ENCODE peak calls at places on chromosomes 4 and X, in seven cellular contexts. R is tibial nerve, E is ascending aorta, Y is left lung, Z is astrocyte, J is sigmoid colon, T is tibial artery. Q is an unnamed sample.
A peak's percentile ranks its signal among the peaks of the same experiment; 100 is the strongest.

GRCh38 chr4:150009533-150009932 is 68.7 kb upstream of the DCLK2 start:
- DNase-seq in R (no peak), E (no peak), Y (no peak), Z (peak; percentile 51), J (no peak), T (no peak), Q (no peak)

GRCh38 chr4:94636004-94636403 is 121.8 kb upstream of the BMPR1B start:
- DNase-seq in R (no peak), E (no peak), Y (no peak), Z (peak; percentile 65), J (no peak), T (no peak), Q (no peak)

GRCh38 chrX:31384471-31384870 is 312.6 kb upstream of the FTHL17 start:
- DNase-seq in R (no peak), E (no peak), Y (no peak), Z (no peak), J (no peak), T (no peak), Q (no peak)

GRCh38 chr4:17275836-17276235 is 236.1 kb downstream of the QDPR start:
- DNase-seq in R (no peak), E (no peak), Y (no peak), Z (peak; percentile 50), J (no peak), T (no peak), Q (no peak)

GRCh38 chr4:2818351-2818939 is 25.2 kb upstream of the ADD1 start:
- DNase-seq in R (no peak), E (no peak), Y (peak; percentile 85), Z (no peak), J (no peak), T (no peak), Q (no peak)

GRCh38 chr4:134762053-134762452 is 560.5 kb upstream of the PABPC4L start:
- DNase-seq in R (no peak), E (no peak), Y (no peak), Z (no peak), J (no peak), T (no peak), Q (no peak)

GRCh38 chrX:57121162-57121741 is at the start of gene SPIN2B:
- DNase-seq in R (peak; percentile 48), E (peak; percentile 19), Y (peak; percentile 88), Z (peak; percentile 75), J (peak; percentile 90), T (peak; percentile 85), Q (peak; percentile 81)

GRCh38 chrX:2767631-2768455 is 16.0 kb downstream of the XG start:
- DNase-seq in R (peak; percentile 21), E (peak; percentile 16), Y (peak; percentile 85), Z (peak; percentile 19), J (peak; percentile 90), T (peak; percentile 84), Q (no peak)

GRCh38 chrX:112645774-112646173 is 34.0 kb downstream of the LHFPL1 start:
- DNase-seq in R (no peak), E (no peak), Y (no peak), Z (no peak), J (no peak), T (no peak), Q (no peak)

GRCh38 chrX:147923605-147924004 is 11.9 kb downstream of the FMR1 start:
- DNase-seq in R (no peak), E (no peak), Y (no peak), Z (no peak), J (no peak), T (no peak), Q (no peak)

GRCh38 chr4:100982345-100982744 is 365.0 kb downstream of the PPP3CA start:
- DNase-seq in R (no peak), E (no peak), Y (no peak), Z (no peak), J (no peak), T (no peak), Q (no peak)

GRCh38 chr4:100984901-100985300 is 362.4 kb downstream of the PPP3CA start:
- DNase-seq in R (no peak), E (no peak), Y (no peak), Z (peak; percentile 93), J (no peak), T (no peak), Q (no peak)

GRCh38 chr4:100983426-100983825 is 363.9 kb downstream of the PPP3CA start:
- DNase-seq in R (no peak), E (no peak), Y (no peak), Z (no peak), J (no peak), T (no peak), Q (no peak)

GRCh38 chr4:100977746-100978397 is 369.5 kb downstream of the PPP3CA start:
- DNase-seq in R (no peak), E (no peak), Y (no peak), Z (peak; percentile 80), J (no peak), T (no peak), Q (no peak)

DNA sequence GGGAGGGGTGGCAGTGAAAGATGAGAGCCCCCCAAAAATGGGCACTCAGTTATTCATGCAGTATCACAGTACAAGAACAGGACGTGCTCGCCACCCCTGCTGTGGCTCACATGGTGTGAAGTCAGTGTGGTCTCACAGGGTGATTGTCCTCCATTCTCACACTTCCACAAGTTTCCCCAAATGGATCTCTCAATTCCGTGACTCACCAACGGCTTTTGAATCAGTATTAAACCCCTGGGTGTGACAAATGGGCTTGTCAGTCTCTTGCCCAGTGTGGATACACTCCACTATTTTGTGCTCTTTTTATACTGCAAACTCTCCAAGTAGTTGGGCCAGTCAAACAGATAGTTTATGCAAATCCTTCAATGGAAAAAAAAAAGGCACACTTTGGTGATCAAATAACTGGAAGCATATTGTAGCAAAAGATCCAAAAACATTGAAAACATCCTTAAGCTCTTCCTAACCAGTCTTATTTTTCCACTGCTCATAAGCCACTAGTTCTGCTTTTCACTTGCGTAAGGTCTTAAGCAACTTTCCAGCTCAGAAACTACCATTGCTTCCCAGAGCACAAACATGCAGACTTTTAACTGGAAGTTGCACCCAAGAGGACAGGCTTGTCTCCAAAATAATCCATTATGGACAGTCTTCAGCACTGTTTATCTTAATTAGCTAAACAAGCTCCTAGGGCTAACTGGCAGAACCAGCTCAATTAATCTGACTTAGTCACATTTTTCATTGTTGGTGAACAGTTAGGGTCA is 365.7 kb downstream of the PPP3CA start:
- DNase-seq in R (peak; percentile 45), E (peak; percentile 11), Y (no peak), Z (peak; percentile 81), J (no peak), T (no peak), Q (no peak)
- H3K4me1 ChIP-seq in R (no peaks in the 10 kb centered on the region), E (no peaks in the 10 kb centered on the region), Y (peaks cover 12% of the 10 kb centered on the region), Z (peaks cover 22% of the 10 kb centered on the region), J (no peaks in the 10 kb centered on the region), T (no peaks in the 10 kb centered on the region), Q (no peaks in the 10 kb centered on the region)

DNA sequence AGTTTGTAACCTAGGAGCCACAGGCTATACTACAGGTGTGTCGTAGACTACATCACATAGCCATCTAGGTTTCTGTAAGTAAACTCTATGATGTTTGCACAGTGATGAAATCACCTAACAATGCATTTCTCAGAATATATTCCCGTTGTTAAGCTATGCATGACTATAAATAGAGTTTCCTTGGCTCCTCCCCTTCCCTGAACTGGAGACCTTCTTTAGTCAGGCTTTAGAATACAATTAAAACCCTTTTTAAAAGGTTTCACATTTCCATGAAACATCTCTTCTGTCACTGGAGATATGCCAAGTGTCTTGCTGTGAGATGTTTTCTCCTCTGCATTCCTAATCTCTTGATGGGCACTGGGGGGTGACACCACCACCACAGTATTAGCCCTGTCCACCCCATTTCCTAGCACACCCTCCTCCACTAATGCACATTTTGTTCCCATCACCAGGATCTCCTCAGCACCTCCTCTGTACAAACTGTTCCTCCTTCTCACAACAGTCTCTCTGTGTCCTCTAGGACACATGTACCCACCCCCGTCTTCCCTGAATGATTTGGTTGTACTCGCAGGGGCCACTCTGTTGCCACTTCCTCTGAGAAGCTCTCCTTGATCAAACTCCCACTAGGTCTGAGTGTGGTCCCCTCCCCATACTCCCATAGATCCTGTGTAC is 334.5 kb upstream of the CPEB2 start:
- DNase-seq in R (no peak), E (no peak), Y (no peak), Z (no peak), J (no peak), T (no peak), Q (no peak)
- H3K9me3 ChIP-seq in R (no peaks in the 10 kb centered on the region), E (no peaks in the 10 kb centered on the region), Y (peaks cover 14% of the 10 kb centered on the region), Z (no peaks in the 10 kb centered on the region), J (no peaks in the 10 kb centered on the region), T (no peaks in the 10 kb centered on the region), Q (no peaks in the 10 kb centered on the region)

GRCh38 chrX:115952417-115953092 is 218.0 kb upstream of the AGTR2 start:
- DNase-seq in R (no peak), E (no peak), Y (no peak), Z (no peak), J (no peak), T (no peak), Q (no peak)

GRCh38 chrX:115949900-115950822 is 220.4 kb upstream of the AGTR2 start:
- DNase-seq in R (no peak), E (no peak), Y (no peak), Z (no peak), J (no peak), T (no peak), Q (peak; percentile 51)

GRCh38 chrX:115946059-115946458 is 224.5 kb upstream of the AGTR2 start:
- DNase-seq in R (no peak), E (no peak), Y (no peak), Z (no peak), J (no peak), T (no peak), Q (no peak)

DNA sequence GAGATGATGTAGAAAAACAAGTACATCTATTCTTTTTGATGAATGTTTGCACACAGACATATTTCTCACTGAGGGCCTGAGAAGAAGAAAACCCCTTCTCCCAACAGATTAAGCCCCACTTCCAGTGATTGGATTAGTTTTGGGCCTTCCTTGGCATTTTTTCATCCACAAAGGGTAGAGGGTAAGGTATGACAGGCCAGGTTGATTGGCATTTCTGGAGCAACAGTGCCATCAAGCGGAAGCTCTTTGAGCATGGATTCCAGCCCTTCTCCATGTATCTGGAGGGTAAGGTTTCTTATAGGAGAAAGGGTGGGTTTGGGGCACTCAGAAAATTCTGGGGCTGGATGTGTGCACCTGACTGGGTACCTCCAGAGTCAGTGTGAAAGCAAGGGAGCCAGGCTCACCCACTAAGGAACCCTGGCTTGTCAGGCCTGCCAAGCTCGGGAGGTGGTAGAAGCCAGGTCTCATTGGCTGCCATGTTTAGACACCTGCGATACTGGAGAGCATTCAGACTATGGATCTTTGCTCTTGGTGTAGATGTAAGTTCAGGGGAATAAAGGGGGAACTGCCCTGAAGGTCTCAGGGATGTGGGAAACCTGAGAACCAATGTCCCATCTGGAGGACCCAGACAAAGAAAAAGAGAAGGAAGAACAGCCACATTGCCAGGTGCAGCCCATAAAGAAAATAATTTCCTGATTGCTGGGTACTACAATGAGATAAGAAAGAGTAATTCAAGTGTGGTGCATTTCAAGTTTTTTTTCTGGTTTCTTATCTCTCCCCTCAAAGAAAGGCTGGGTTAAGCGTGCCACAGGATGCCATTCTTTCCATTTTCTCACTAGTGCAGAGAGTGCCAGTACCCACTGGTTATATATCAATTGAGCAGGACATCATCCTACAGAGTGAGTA is 222.3 kb upstream of the AGTR2 start:
- DNase-seq in R (no peak), E (no peak), Y (no peak), Z (no peak), J (no peak), T (no peak), Q (peak; percentile 61)
- H3K4me1 ChIP-seq in R (no peaks in the 10 kb centered on the region), E (no peaks in the 10 kb centered on the region), Y (no peaks in the 10 kb centered on the region), Z (no peaks in the 10 kb centered on the region), J (no peaks in the 10 kb centered on the region), T (no peaks in the 10 kb centered on the region), Q (no peaks in the 10 kb centered on the region)

GRCh38 chrX:48794340-48794920 is 7.4 kb upstream of the HDAC6 start:
- DNase-seq in R (no peak), E (no peak), Y (no peak), Z (no peak), J (no peak), T (no peak), Q (no peak)
- H3K9me3 ChIP-seq in R (no peaks in the 10 kb centered on the region), E (no peaks in the 10 kb centered on the region), Y (no peaks in the 10 kb centered on the region), Z (no peaks in the 10 kb centered on the region), J (no peaks in the 10 kb centered on the region), T (no peaks in the 10 kb centered on the region), Q (no peaks in the 10 kb centered on the region)

GRCh38 chrX:54639346-54640102 is 109.5 kb downstream of the GNL3L start:
- DNase-seq in R (peak; percentile 92), E (peak; percentile 85), Y (peak; percentile 94), Z (peak; percentile 92), J (peak; percentile 98), T (peak; percentile 97), Q (peak; percentile 95)
- H3K4me1 ChIP-seq in R (no peaks in the 10 kb centered on the region), E (no peaks in the 10 kb centered on the region), Y (no peaks in the 10 kb centered on the region), Z (no peaks in the 10 kb centered on the region), J (no peaks in the 10 kb centered on the region), T (no peaks in the 10 kb centered on the region), Q (no peaks in the 10 kb centered on the region)

Q was measured in Peyer's patch.